ENCODE peak calls at places on chromosomes 6 and 20, in four cellular contexts. One of them, this sample, is unnamed.

GRCh38 chr6:30691208-30691872 is 556 bp upstream of the NRM start:
- DNase-seq in ascending aorta: no peak
- DNase-seq in Panc1: no peak
- DNase-seq in astrocyte: no peak
- DNase-seq in this sample: no peak

GRCh38 chr6:157469378-157469777 is 88.4 kb downstream of the ZDHHC14 start:
- DNase-seq in ascending aorta: no peak
- DNase-seq in Panc1: no peak
- DNase-seq in astrocyte: no peak
- DNase-seq in this sample: no peak

GRCh38 chr20:17326096-17326495 is 99.3 kb downstream of the PCSK2 start:
- DNase-seq in ascending aorta: no peak
- DNase-seq in Panc1: no peak
- DNase-seq in astrocyte: no peak
- DNase-seq in this sample: no peak

GRCh38 chr6:24332306-24332705 is 25.6 kb downstream of the DCDC2 start:
- DNase-seq in ascending aorta: no peak
- DNase-seq in Panc1: no peak
- DNase-seq in astrocyte: peak
- DNase-seq in this sample: no peak

GRCh38 chr6:149190228-149190831 is 127.2 kb upstream of the TAB2 start:
- DNase-seq in ascending aorta: no peak
- DNase-seq in Panc1: peak
- DNase-seq in astrocyte: peak
- DNase-seq in this sample: no peak

GRCh38 chr6:3456395-3456767 is 469 bp downstream of the SLC22A23 start:
- DNase-seq in ascending aorta: no peak
- DNase-seq in Panc1: no peak
- DNase-seq in astrocyte: no peak
- DNase-seq in this sample: no peak

GRCh38 chr6:13733178-13733851 is 21.7 kb upstream of the RANBP9 start:
- DNase-seq in ascending aorta: no peak
- DNase-seq in Panc1: no peak
- DNase-seq in astrocyte: peak
- DNase-seq in this sample: peak

GRCh38 chr6:166553563-166554271 is 32.8 kb downstream of the RAMACL start:
- DNase-seq in ascending aorta: no peak
- DNase-seq in Panc1: no peak
- DNase-seq in astrocyte: peak
- DNase-seq in this sample: peak

GRCh38 chr6:144285548-144285797 is 338 bp downstream of the UTRN start:
- DNase-seq in ascending aorta: no peak
- DNase-seq in Panc1: no peak
- DNase-seq in astrocyte: no peak
- DNase-seq in this sample: no peak

GRCh38 chr6:7534192-7534591 is 7.3 kb upstream of the DSP start:
- DNase-seq in ascending aorta: no peak
- DNase-seq in Panc1: no peak
- DNase-seq in astrocyte: no peak
- DNase-seq in this sample: no peak

GRCh38 chr6:7390218-7390878 is 740 bp downstream of the RIOK1 start:
- DNase-seq in ascending aorta: no peak
- DNase-seq in Panc1: no peak
- DNase-seq in astrocyte: peak
- DNase-seq in this sample: peak

GRCh38 chr20:53739799-53740785 is 146.5 kb upstream of the ZNF217 start:
- DNase-seq in ascending aorta: no peak
- DNase-seq in Panc1: peak
- DNase-seq in astrocyte: peak
- DNase-seq in this sample: no peak

GRCh38 chr6:13368716-13369115 is 40.4 kb upstream of the TBC1D7 start:
- DNase-seq in ascending aorta: no peak
- DNase-seq in Panc1: no peak
- DNase-seq in astrocyte: no peak
- DNase-seq in this sample: no peak

GRCh38 chr6:109242923-109243322 is 139.3 kb downstream of the CD164 start:
- DNase-seq in ascending aorta: no peak
- DNase-seq in Panc1: no peak
- DNase-seq in astrocyte: no peak
- DNase-seq in this sample: no peak
- H3K27ac ChIP-seq in ascending aorta: no peak
- H3K27ac ChIP-seq in Panc1: no peak
- H3K27ac ChIP-seq in astrocyte: no peak
- H3K27ac ChIP-seq in this sample: no peak

DNA sequence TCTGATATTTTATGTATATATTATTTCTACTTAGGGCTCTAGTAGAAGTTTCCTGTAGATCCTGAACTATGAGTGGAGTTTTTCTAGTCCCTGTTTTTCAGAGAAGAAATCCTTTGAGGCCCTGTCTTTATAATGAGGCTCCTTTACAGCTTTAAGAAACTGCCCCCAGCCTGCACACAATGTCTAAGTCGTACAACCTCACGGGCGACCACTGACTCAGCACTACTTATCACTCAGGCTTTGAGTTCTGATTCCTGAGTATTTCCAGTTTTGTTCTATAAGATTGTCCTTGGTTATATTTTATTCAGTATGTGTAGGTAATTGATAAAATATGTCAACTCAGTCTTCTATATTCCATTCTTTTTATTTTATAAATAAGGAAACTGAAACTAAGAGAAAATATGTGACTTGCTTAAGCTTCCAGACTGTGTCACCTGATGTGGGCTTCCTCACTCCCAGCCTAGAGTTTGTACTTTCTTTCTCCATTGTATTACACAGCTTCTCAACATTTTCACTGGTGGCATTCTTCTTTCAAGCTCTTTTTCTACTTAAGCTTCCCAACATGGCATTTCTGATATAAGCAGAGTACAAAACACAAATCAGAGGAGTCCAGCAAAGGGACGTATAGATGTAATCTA is 167.0 kb downstream of the TBX18 start:
- DNase-seq in ascending aorta: no peak
- DNase-seq in Panc1: no peak
- DNase-seq in astrocyte: no peak
- DNase-seq in this sample: no peak
- H3K4me3 ChIP-seq in ascending aorta: peak
- H3K4me3 ChIP-seq in Panc1: no peak
- H3K4me3 ChIP-seq in astrocyte: no peak
- H3K4me3 ChIP-seq in this sample: no peak

GRCh38 chr6:136288566-136289326 is 900 bp downstream of the BCLAF1 start:
- DNase-seq in ascending aorta: peak
- DNase-seq in Panc1: no peak
- DNase-seq in astrocyte: peak
- DNase-seq in this sample: peak
- TF ChIP-seq CTCF in ascending aorta: peak
- TF ChIP-seq CTCF in Panc1: no peak
- TF ChIP-seq CTCF in astrocyte: no peak
- TF ChIP-seq CTCF in this sample: no peak

DNA sequence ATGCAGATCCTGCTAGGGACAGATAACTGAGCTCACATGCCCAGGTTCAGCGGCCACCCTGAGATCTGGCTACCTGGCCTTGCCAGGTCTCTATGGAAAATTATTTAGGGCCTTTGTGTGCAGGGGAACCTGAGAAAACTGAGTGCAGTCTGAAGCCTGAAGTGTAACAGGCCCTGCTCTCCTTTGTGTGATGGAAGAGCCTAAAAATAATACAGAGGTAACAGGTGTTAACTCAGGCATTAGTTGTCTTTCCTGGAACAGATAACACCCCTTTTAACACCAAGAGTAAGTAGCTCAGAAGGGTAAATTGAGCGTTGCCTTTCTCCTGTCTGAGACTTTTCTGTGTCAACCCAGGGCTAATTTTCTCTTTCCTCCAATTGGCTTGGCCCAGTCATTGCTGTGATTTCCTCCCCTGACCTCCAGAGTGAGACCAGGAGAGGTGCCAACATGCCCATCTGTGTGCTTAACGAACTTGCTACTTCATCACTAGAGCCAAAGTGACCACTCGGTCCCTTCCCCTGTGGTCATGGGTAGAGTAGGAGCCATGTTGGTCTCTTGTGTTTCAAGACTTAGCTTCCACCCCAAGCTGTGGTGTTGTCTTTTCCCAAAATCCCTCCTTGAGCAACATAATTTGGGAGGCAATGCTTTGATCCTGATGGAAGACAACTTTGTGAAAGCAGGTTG is 304.4 kb upstream of the JAG1 start:
- DNase-seq in ascending aorta: no peak
- DNase-seq in Panc1: no peak
- DNase-seq in astrocyte: no peak
- DNase-seq in this sample: no peak
- H3K27ac ChIP-seq in ascending aorta: peak
- H3K27ac ChIP-seq in Panc1: no peak
- H3K27ac ChIP-seq in astrocyte: no peak
- H3K27ac ChIP-seq in this sample: no peak

GRCh38 chr20:56925696-56926101 is 296.6 kb downstream of the TFAP2C start:
- DNase-seq in ascending aorta: no peak
- DNase-seq in Panc1: no peak
- DNase-seq in astrocyte: no peak
- DNase-seq in this sample: no peak
- H3K4me3 ChIP-seq in ascending aorta: no peak
- H3K4me3 ChIP-seq in Panc1: no peak
- H3K4me3 ChIP-seq in astrocyte: peak
- H3K4me3 ChIP-seq in this sample: no peak

DNA sequence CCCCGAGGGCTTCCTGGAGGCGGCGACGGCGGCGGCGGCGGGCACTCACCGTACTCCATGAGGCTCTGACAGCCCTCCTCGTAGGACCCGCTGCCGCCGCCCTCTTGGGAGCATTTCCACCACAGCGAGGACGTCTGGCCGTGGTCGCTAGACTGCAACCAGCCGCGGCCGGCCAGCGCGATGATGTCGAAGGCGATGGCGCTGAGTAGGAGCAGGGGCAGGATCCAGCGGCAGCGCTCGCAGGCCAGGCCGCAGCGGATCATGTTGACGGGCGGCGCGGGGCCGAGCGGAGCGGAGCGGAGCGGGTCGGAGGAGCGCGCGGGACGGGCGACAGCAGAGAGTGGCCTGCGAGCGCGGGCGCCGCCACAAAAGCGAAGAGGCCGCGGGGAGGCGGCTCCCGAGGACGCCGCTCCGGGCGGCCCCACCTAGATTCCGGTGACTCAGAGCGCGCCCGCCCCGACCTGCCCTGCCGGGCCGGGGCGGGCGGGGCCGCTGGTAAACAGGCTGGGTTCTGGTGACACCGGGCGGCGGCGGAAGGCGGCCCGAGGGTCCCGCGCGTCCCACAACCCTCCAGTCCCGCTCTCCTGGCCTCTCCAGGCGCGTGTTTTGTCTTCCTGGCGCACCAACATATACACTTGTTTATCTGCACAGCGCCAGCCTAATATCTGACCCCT is at the start of gene PERP:
- DNase-seq in ascending aorta: no peak
- DNase-seq in Panc1: no peak
- DNase-seq in astrocyte: peak
- DNase-seq in this sample: no peak
- TF ChIP-seq CTCF in ascending aorta: no peak
- TF ChIP-seq CTCF in Panc1: peak
- TF ChIP-seq CTCF in astrocyte: no peak
- TF ChIP-seq CTCF in this sample: no peak

This sample was measured in AG04450.